ENCODE peak calls at places on chromosome 10, in seven cellular contexts. X is cardiac fibroblast; O is Kasumi-1; Q is stimulated activated CD4-positive, alpha-beta T cell treated with anti-CD3 and anti-CD28 coated beads, Interleukin-12 subunit alpha, Interleukin-12 subunit beta, amount 100 ng/mL, for 4 hours; L is T-helper 9 cell; C is SK-N-DZ; G is activated CD8-positive, alpha-beta memory T cell treated with anti-CD3 and anti-CD28 coated beads for 24 hours. Z is an unnamed sample.

GRCh38 chr10:78260141-78260540 is 226.5 kb downstream of the RPS24 start:
- DNase-seq in C (peak), G (no peak), L (no peak), O (no peak), X (no peak), Q (no peak), Z (no peak)

GRCh38 chr10:79355420-79356010 is 8.2 kb downstream of the PPIF start:
- DNase-seq in C (no peak), X (no peak), G (no peak), Q (no peak), L (no peak), O (no peak), Z (no peak)

GRCh38 chr10:1620803-1621202 is 116.5 kb downstream of the ADARB2 start:
- DNase-seq in O (no peak), Q (no peak), G (no peak), X (no peak), C (no peak), L (no peak), Z (no peak)

GRCh38 chr10:111944331-111944730 is 239.2 kb downstream of the GPAM start:
- DNase-seq in C (peak), Q (no peak), G (no peak), L (no peak), X (no peak), O (no peak), Z (no peak)

GRCh38 chr10:77006836-77007511 is 630.6 kb downstream of the KCNMA1 start:
- DNase-seq in X (peak), Q (no peak), G (no peak), O (no peak), C (no peak), L (no peak), Z (no peak)

GRCh38 chr10:99590799-99591198 is 29.4 kb downstream of the SLC25A28 start:
- DNase-seq in O (no peak), Q (no peak), G (no peak), C (no peak), X (no peak), L (no peak), Z (no peak)

GRCh38 chr10:77422491-77423338 is 214.9 kb downstream of the KCNMA1 start:
- DNase-seq in Q (no peak), C (no peak), L (no peak), X (no peak), G (no peak), O (no peak), Z (no peak)

GRCh38 chr10:70761031-70761601 is 24.1 kb downstream of the TBATA start:
- DNase-seq in L (no peak), X (no peak), C (peak), O (no peak), Q (no peak), G (no peak), Z (no peak)

GRCh38 chr10:27815261-27815660 is 69.6 kb upstream of the MKX start:
- DNase-seq in O (no peak), X (no peak), C (no peak), L (no peak), G (no peak), Q (no peak), Z (no peak)

GRCh38 chr10:14586901-14587300 is 187.8 kb downstream of the FAM107B start:
- DNase-seq in C (no peak), L (peak), Q (no peak), O (no peak), X (no peak), G (no peak), Z (no peak)

GRCh38 chr10:10967029-10967428 is 50.6 kb upstream of the CELF2 start:
- DNase-seq in X (no peak), L (no peak), Q (no peak), C (no peak), G (no peak), O (no peak), Z (no peak)

GRCh38 chr10:131743190-131744151 is 157.3 kb upstream of the PPP2R2D start:
- DNase-seq in G (no peak), C (no peak), O (no peak), X (no peak), Q (no peak), L (no peak), Z (no peak)